ENCODE peak calls at places on chromosome 10, in seven cellular contexts. N, M, C, P, E, A and G are unnamed samples.

GRCh38 chr10:93150289-93150688 is 76.6 kb downstream of the CYP26A1 start:
- DNase-seq in P (no peak), N (no peak), E (no peak), M (peak), A (no peak), C (no peak), G (no peak)

GRCh38 chr10:24681476-24682088 is 42.1 kb downstream of the ARHGAP21 start:
- DNase-seq in A (no peak), E (no peak), N (no peak), M (no peak), C (no peak), P (no peak), G (no peak)

GRCh38 chr10:110701618-110701971 is 57.5 kb downstream of the RBM20 start:
- DNase-seq in A (no peak), N (no peak), P (no peak), E (no peak), C (no peak), M (no peak), G (peak)

GRCh38 chr10:30422981-30423654 is 10.9 kb upstream of the MAP3K8 start:
- DNase-seq in A (peak), P (peak), E (peak), M (peak), N (peak), C (peak), G (peak)

GRCh38 chr10:85593226-85593625 is 773.4 kb downstream of the GRID1 start:
- DNase-seq in C (no peak), P (no peak), E (no peak), M (no peak), N (no peak), A (no peak), G (no peak)

GRCh38 chr10:73774637-73775036 is 7.2 kb upstream of the CHCHD1 start:
- DNase-seq in C (no peak), M (peak), A (no peak), E (no peak), N (no peak), P (no peak), G (no peak)

GRCh38 chr10:125769175-125769574 is 6.4 kb downstream of the MMP21 start:
- DNase-seq in N (no peak), C (no peak), A (no peak), E (no peak), M (no peak), P (no peak), G (no peak)

GRCh38 chr10:127910464-127910770 is 3.5 kb downstream of the PTPRE start:
- DNase-seq in C (no peak), E (no peak), P (no peak), M (no peak), N (no peak), A (no peak), G (no peak)

GRCh38 chr10:84138478-84139125 is 707 bp upstream of the GHITM start:
- DNase-seq in P (no peak), C (peak), N (no peak), A (peak), E (peak), M (peak), G (no peak)

GRCh38 chr10:75718996-75719395 is 287.6 kb downstream of the LRMDA start:
- DNase-seq in N (no peak), P (no peak), E (no peak), C (no peak), M (no peak), A (no peak), G (no peak)

GRCh38 chr10:112421731-112422130 is 25.0 kb downstream of the ZDHHC6 start:
- DNase-seq in N (no peak), E (no peak), M (no peak), A (no peak), P (no peak), C (no peak), G (no peak)

GRCh38 chr10:7948601-7949000 is 105.9 kb upstream of the GATA3 start:
- DNase-seq in C (no peak), E (no peak), P (no peak), M (no peak), A (no peak), N (no peak), G (no peak)

GRCh38 chr10:60962946-60963345 is 19.0 kb upstream of the RHOBTB1 start:
- DNase-seq in C (no peak), A (no peak), P (no peak), M (no peak), N (no peak), E (no peak), G (no peak)

GRCh38 chr10:88494537-88494936 is 88.6 kb downstream of the RNLS start:
- DNase-seq in P (no peak), A (no peak), E (no peak), C (no peak), N (no peak), M (no peak), G (no peak)

GRCh38 chr10:29191674-29192073 is 97.2 kb upstream of the LYZL1 start:
- DNase-seq in A (no peak), E (no peak), C (no peak), M (no peak), P (no peak), N (no peak), G (no peak)

GRCh38 chr10:49115015-49115795 is at the start of gene VSTM4:
- DNase-seq in P (peak), A (no peak), E (peak), C (peak), N (peak), M (no peak), G (peak)

GRCh38 chr10:90413196-90413595 is 444.6 kb downstream of the HTR7 start:
- DNase-seq in P (no peak), A (no peak), N (no peak), E (no peak), C (no peak), M (no peak), G (no peak)

GRCh38 chr10:119412831-119413737 is 129.4 kb downstream of the RGS10 start:
- DNase-seq in C (no peak), M (no peak), E (no peak), N (no peak), A (no peak), P (no peak), G (peak)

GRCh38 chr10:91520657-91521056 is 110.5 kb downstream of the HECTD2 start:
- DNase-seq in E (no peak), P (no peak), A (no peak), C (no peak), N (peak), M (no peak), G (no peak)

GRCh38 chr10:71502221-71502620 is 105.5 kb downstream of the CDH23 start:
- DNase-seq in A (no peak), N (no peak), C (no peak), E (no peak), P (no peak), M (no peak), G (no peak)

GRCh38 chr10:86082556-86082955 is 284.0 kb downstream of the GRID1 start:
- DNase-seq in N (no peak), A (no peak), P (no peak), C (no peak), E (no peak), M (no peak), G (no peak)

GRCh38 chr10:107264742-107265141 is 100.2 kb upstream of the SORCS1 start:
- DNase-seq in P (no peak), C (no peak), E (no peak), A (no peak), N (no peak), M (no peak), G (no peak)

GRCh38 chr10:76396126-76396525 is 964.7 kb downstream of the LRMDA start:
- DNase-seq in P (no peak), C (no peak), M (no peak), E (no peak), A (no peak), N (no peak), G (no peak)

GRCh38 chr10:29078919-29079318 is 210.0 kb upstream of the LYZL1 start:
- DNase-seq in E (no peak), P (no peak), C (no peak), N (no peak), A (no peak), M (no peak), G (no peak)

GRCh38 chr10:98353105-98353504 is 61.9 kb downstream of the PYROXD2 start:
- DNase-seq in N (no peak), C (no peak), E (no peak), M (no peak), A (no peak), P (no peak), G (no peak)

GRCh38 chr10:115827180-115827579 is 445.8 kb downstream of the GFRA1 start:
- DNase-seq in E (no peak), A (no peak), M (no peak), C (no peak), N (peak), P (no peak), G (no peak)

GRCh38 chr10:58576736-58577366 is 64.2 kb downstream of the BICC1 start:
- DNase-seq in A (no peak), E (no peak), C (no peak), M (no peak), P (no peak), N (no peak), G (no peak)

GRCh38 chr10:36676321-36677169 is 448.9 kb upstream of the ANKRD30A start:
- DNase-seq in M (no peak), E (no peak), C (no peak), A (no peak), N (no peak), P (no peak), G (no peak)

GRCh38 chr10:100968037-100968736 is 1.1 kb upstream of the SEMA4G start:
- DNase-seq in C (no peak), N (no peak), E (no peak), A (no peak), P (no peak), M (no peak), G (no peak)

GRCh38 chr10:89171263-89171872 is 35.7 kb downstream of the CH25H start:
- DNase-seq in P (no peak), C (no peak), A (no peak), E (no peak), M (no peak), N (no peak), G (no peak)

GRCh38 chr10:50552308-50552707 is 71.4 kb downstream of the SGMS1 start:
- DNase-seq in E (no peak), N (no peak), A (no peak), M (no peak), P (no peak), C (no peak), G (no peak)

GRCh38 chr10:17454181-17454800 is at the start of gene ST8SIA6:
- DNase-seq in C (peak), A (peak), P (no peak), M (peak), N (peak), E (peak), G (peak)

GRCh38 chr10:126268104-126268900 is 120.0 kb downstream of the ADAM12 start:
- DNase-seq in A (no peak), E (no peak), M (no peak), C (no peak), P (no peak), N (no peak), G (no peak)

GRCh38 chr10:111077715-111078504 is 1.1 kb downstream of the ADRA2A start:
- DNase-seq in M (peak), C (peak), P (no peak), A (peak), E (peak), N (peak), G (peak)

GRCh38 chr10:113856563-113856962 is 2.1 kb downstream of the NHLRC2 start:
- DNase-seq in M (no peak), C (no peak), N (no peak), A (no peak), E (no peak), P (no peak), G (no peak)

GRCh38 chr10:81957976-81958375 is 83.0 kb downstream of the NRG3 start:
- DNase-seq in A (no peak), N (no peak), M (no peak), P (no peak), C (no peak), E (no peak), G (no peak)

GRCh38 chr10:3944591-3944990 is 159.6 kb upstream of the KLF6 start:
- DNase-seq in N (no peak), M (no peak), A (no peak), C (no peak), P (no peak), E (no peak), G (no peak)

GRCh38 chr10:119131512-119132240 is 27.8 kb downstream of the DENND10 start:
- DNase-seq in P (peak), E (no peak), N (no peak), M (no peak), C (no peak), A (no peak), G (no peak)

GRCh38 chr10:113982745-113983144 is 60.9 kb upstream of the ADRB1 start:
- DNase-seq in P (peak), E (no peak), A (peak), C (no peak), M (peak), N (no peak), G (no peak)

GRCh38 chr10:9172276-9172675 is 1117.8 kb downstream of the GATA3 start:
- DNase-seq in A (no peak), N (no peak), P (no peak), C (no peak), E (no peak), M (no peak), G (no peak)
- TF ChIP-seq CTCF in A (no peak), N (no peak), P (no peak), C (no peak), E (no peak), M (no peak), G (no peak)

DNA sequence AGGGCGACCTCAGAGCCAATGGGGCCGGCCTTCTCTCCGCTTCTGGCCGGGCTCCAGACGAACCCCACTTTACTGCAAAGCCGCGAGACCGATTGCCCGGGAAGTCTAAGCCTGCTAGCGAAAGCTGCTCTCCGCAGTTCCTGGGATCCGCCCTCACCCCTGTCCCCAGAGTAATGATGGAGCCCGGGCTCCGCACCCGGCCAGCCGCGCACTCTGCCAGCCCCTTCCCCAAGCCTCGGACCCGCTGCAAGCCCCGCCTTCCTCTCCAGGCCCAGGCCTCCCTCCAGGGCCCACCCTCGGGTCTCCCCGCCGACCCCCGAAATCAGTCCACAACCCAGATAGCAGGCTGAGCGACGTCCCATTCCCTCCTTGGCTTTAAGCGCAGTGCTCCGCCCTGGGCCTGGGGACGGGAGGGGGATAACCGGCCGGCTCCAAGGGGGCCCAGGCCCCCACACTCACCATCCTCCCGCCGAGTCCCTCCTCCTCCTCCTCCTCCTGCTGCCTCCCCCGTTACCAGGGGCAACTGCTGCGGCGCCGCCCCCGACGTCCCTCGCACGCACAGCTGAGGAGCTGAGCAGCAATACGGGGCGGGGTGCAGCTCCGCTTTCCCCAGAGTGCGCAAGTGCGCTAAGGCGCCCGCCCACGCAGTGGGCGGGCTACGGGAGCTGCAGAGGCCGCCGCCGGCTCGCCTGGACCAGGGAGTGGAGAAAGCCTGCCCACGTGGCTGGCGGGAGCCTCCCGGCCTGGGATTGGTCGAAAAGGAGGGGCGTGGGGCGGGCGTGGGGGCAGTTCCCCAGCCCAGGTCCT is at the start of gene ARL3:
- DNase-seq in N (peak), M (peak), P (peak), E (peak), C (peak), A (peak), G (peak)
- TF ChIP-seq CTCF in N (peak), M (peak), P (no peak), E (peak), C (peak), A (peak), G (peak)

DNA sequence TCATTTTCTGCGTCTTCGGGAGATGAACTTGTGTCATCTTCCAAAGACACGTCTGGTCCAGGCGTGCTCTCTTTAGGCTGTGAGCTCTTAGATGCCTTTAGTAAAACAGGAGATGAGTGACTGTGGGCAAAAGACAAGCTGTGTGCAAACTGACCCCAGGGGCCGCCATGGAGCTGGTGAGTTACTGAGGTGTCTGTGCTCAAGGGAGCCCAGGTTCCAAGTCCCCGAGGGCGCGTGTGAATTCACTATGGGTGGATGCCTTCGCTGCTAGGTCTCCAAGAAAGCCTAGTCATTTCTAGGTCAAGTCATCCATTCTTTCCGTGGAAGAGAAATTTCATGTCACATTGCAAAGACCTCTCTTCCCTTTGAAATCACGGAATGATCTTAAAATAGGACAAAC is 83.9 kb upstream of the NMT2 start:
- DNase-seq in P (no peak), M (no peak), N (no peak), E (no peak), C (no peak), A (no peak), G (no peak)
- TF ChIP-seq CTCF in P (no peak), M (no peak), N (no peak), E (no peak), C (no peak), A (no peak), G (no peak)

DNA sequence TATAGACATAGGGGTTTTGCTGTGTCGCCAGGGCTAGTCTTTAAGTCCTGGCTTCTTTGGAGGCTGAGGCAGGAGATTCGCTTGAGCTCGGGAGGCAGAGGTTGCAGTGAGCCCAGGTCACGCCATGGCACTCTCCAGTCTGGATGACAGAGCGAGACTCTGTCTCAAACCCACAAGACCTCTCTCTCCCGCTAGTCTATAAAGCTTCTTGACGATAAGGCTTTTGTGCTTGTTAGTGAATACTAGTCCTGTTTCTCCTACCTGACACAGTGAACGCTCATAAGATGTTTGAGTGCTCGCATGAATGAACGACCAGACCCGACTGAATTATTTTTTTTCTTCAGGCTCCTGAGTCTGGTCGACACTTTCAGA is 570 bp upstream of the DDX21 start:
- DNase-seq in P (no peak), C (no peak), E (no peak), M (peak), N (no peak), A (no peak), G (peak)
- TF ChIP-seq CTCF in P (no peak), C (no peak), E (no peak), M (no peak), N (no peak), A (no peak), G (no peak)

GRCh38 chr10:121976607-121977006 is 1.6 kb upstream of the NSMCE4A start:
- DNase-seq in C (no peak), N (no peak), M (no peak), A (no peak), P (no peak), E (no peak), G (no peak)

GRCh38 chr10:121978511-121978910 is 3.5 kb upstream of the NSMCE4A start:
- DNase-seq in N (no peak), E (no peak), C (no peak), M (no peak), P (peak), A (peak), G (no peak)

GRCh38 chr10:121975295-121976086 is 474 bp upstream of the NSMCE4A start:
- DNase-seq in E (no peak), C (no peak), P (no peak), N (no peak), M (no peak), A (no peak), G (no peak)

GRCh38 chr10:121974019-121974534 is 940 bp downstream of the NSMCE4A start:
- DNase-seq in M (no peak), C (no peak), E (no peak), N (no peak), A (no peak), P (no peak), G (no peak)

DNA sequence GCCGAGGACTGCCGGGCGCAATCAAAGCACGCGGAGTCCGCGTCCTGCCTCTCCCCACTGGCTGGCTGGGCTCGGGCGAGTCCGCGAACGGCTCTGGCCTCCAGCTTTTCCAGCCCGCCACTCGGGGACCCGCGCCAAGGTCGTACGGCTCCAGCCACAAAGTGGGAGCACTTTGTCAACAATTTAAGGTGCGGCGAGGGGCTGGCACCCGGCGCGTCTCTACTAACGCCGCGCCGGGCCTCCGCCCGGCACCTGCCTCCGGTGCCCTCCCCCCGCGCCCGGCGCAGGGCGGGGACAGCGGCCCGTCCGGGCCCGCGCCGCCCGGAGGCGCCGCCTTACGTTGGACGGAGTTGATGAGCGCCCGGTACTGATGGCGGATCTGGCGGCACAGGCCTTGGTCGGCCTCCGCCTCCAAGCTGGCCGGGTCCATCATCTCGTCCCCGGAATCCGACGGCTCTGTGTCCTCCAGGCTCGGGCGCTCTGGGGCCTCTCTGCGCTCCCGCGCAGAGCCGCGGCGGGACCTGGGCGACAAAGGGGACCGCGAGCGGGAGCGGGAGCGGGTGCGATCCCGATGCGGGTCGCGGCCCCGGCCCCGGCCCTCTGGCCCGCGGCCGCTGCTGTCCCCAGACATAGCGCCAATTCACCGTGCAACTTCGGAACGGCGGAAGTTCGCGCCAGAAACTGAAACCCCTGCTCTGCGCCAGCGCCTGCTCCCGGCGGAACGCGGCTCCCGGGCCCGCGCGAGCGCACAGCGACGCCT is at the start of gene NSMCE4A:
- DNase-seq in C (peak), E (peak), M (peak), P (peak), A (peak), N (peak), G (peak)
- TF ChIP-seq CTCF in C (no peak), E (no peak), M (no peak), P (peak), A (peak), N (no peak), G (peak)